ENCODE peak calls at places on chromosomes 12 and 14, in nine cellular contexts. W is Peyer's patch, B is tibial nerve, U is fibroblast of lung, H is IMR-90, K is K562, G is hepatocyte, D is heart right ventricle, A is left ventricle myocardium inferior. I is an unnamed sample.

GRCh38 chr14:81694419-81694818 is 160.8 kb upstream of the SEL1L start:
- DNase-seq in W (no peak), B (no peak), U (no peak), H (no peak), K (no peak), G (no peak), D (no peak), A (no peak), I (no peak)

GRCh38 chr14:91171291-91171690 is 57.4 kb downstream of the DGLUCY start:
- DNase-seq in W (no peak), B (no peak), U (no peak), H (no peak), K (no peak), G (no peak), D (peak; percentile 65), A (peak; percentile 76), I (no peak)

GRCh38 chr12:26100966-26101744 is 23.7 kb downstream of the BHLHE41 start:
- DNase-seq in W (no peak), B (no peak), U (no peak), H (no peak), K (no peak), G (peak; percentile 87), D (no peak), A (no peak), I (no peak)

GRCh38 chr12:71392521-71393145 is 47.0 kb upstream of the LGR5 start:
- DNase-seq in W (no peak), B (no peak), U (peak; percentile 74), H (peak; percentile 70), K (peak; percentile 74), G (peak; percentile 80), D (peak; percentile 5), A (no peak), I (no peak)

GRCh38 chr12:55724226-55724939 is 4.2 kb downstream of the RDH5 start:
- DNase-seq in W (peak; percentile 85), B (peak; percentile 63), U (peak; percentile 60), H (peak; percentile 69), K (peak; percentile 69), G (peak; percentile 79), D (no peak), A (peak; percentile 74), I (peak; percentile 58)

GRCh38 chr14:91415794-91416743 is 1.6 kb downstream of the CCDC88C start:
- DNase-seq in W (no peak), B (no peak), U (peak; percentile 14), H (no peak), K (no peak), G (no peak), D (no peak), A (no peak), I (peak; percentile 61)

GRCh38 chr12:69900720-69901131 is 75.7 kb downstream of the MYRFL start:
- DNase-seq in W (no peak), B (peak; percentile 75), U (peak; percentile 58), H (peak; percentile 54), K (peak; percentile 35), G (peak; percentile 91), D (peak; percentile 85), A (peak; percentile 41), I (peak; percentile 58)

GRCh38 chr12:115323223-115323905 is 639.4 kb upstream of the TBX3 start:
- DNase-seq in W (no peak), B (no peak), U (peak; percentile 65), H (peak; percentile 86), K (no peak), G (no peak), D (no peak), A (no peak), I (no peak)

GRCh38 chr12:76422878-76423438 is 74.7 kb upstream of the BBS10 start:
- DNase-seq in W (no peak), B (no peak), U (peak; percentile 75), H (peak; percentile 82), K (peak; percentile 16), G (peak; percentile 15), D (no peak), A (no peak), I (no peak)

GRCh38 chr12:45244561-45245348 is 28.9 kb downstream of the ANO6 start:
- DNase-seq in W (no peak), B (no peak), U (no peak), H (peak; percentile 66), K (no peak), G (no peak), D (no peak), A (no peak), I (no peak)

GRCh38 chr14:103916636-103917262 is 11.5 kb upstream of the TDRD9 start:
- DNase-seq in W (no peak), B (no peak), U (peak; percentile 50), H (no peak), K (no peak), G (no peak), D (no peak), A (no peak), I (no peak)

GRCh38 chr12:56724660-56724988 is 475 bp downstream of the NACA start:
- DNase-seq in W (no peak), B (no peak), U (no peak), H (no peak), K (no peak), G (peak; percentile 23), D (peak; percentile 20), A (no peak), I (no peak)

GRCh38 chr14:20802341-20803084 is at the start of gene RNASE1:
- DNase-seq in W (peak; percentile 59), B (no peak), U (no peak), H (no peak), K (peak; percentile 31), G (peak; percentile 81), D (peak; percentile 70), A (peak; percentile 34), I (no peak)

GRCh38 chr12:53791735-53792326 is 40.1 kb upstream of the CISTR start:
- DNase-seq in W (no peak), B (no peak), U (no peak), H (no peak), K (peak; percentile 27), G (peak; percentile 42), D (no peak), A (no peak), I (peak; percentile 44)

GRCh38 chr12:45388545-45388944 is 172.7 kb downstream of the ANO6 start:
- DNase-seq in W (no peak), B (no peak), U (peak; percentile 50), H (peak; percentile 58), K (peak; percentile 32), G (peak; percentile 40), D (peak; percentile 49), A (no peak), I (no peak)

GRCh38 chr14:104794099-104794498 is 1.4 kb downstream of the AKT1 start:
- DNase-seq in W (no peak), B (no peak), U (peak; percentile 57), H (peak; percentile 66), K (peak; percentile 61), G (peak; percentile 67), D (no peak), A (no peak), I (no peak)

GRCh38 chr14:104986487-104987164 is 1.0 kb downstream of the CLBA1 start:
- DNase-seq in W (no peak), B (no peak), U (no peak), H (no peak), K (no peak), G (no peak), D (no peak), A (no peak), I (no peak)

GRCh38 chr14:99590746-99591555 is 13.1 kb downstream of the CCDC85C start:
- DNase-seq in W (no peak), B (no peak), U (peak; percentile 68), H (peak; percentile 74), K (no peak), G (no peak), D (no peak), A (no peak), I (no peak)

DNA sequence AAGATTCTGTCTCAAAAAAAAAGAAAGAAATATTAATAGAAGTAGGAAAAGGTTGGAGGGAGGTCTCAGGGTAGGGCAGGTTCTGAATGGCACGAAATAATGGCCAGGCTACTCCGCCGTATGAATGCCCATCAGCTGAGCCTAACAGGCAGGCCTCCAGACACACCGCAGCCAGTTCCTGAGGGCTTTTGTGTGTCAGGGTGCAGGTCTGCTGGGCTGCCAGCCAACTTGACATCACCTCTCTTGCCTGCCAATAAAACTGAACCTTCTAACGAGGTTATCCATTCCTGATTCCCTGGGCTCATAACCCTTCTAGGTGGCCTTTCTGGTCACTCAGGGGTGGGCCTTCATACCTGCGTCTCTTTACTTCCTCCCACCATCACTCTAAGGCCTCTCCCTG is 3.0 kb downstream of the IFI27 start:
- DNase-seq in W (no peak), B (no peak), U (peak; percentile 66), H (peak; percentile 22), K (no peak), G (no peak), D (peak; percentile 60), A (peak; percentile 63), I (no peak)
- H3K27ac ChIP-seq in W (peak overlapping the region; percentile 47), B (peak overlapping the region; percentile 85), U (no peak overlapping the region), H (no peak overlapping the region), K (no peak overlapping the region), G (no peak overlapping the region), D (no peak overlapping the region), A (peak overlapping the region; percentile 89), I (no peak overlapping the region)

GRCh38 chr12:14810953-14811483 is 3.0 kb downstream of the SMCO3 start:
- DNase-seq in W (no peak), B (no peak), U (peak; percentile 27), H (peak; percentile 33), K (peak; percentile 10), G (peak; percentile 55), D (no peak), A (no peak), I (no peak)
- TF ChIP-seq CTCF in W (peak; percentile 20), B (peak; percentile 20), U (peak; percentile 30), H (peak; percentile 58), K (peak; percentile 56), G (peak; percentile 54), D (peak; percentile 40), A (peak; percentile 56), I (no peak)

GRCh38 chr14:28767851-28768548 is 1.4 kb downstream of the FOXG1 start:
- DNase-seq in W (no peak), B (no peak), U (no peak), H (no peak), K (peak; percentile 46), G (peak; percentile 49), D (no peak), A (no peak), I (no peak)
- H3K27me3 ChIP-seq in W (no peaks in the 10 kb centered on the region), B (peaks cover 9% of the 10 kb centered on the region), U (peaks cover 52% of the 10 kb centered on the region), H (peaks cover 58% of the 10 kb centered on the region), K (no peaks in the 10 kb centered on the region), G (peaks cover 92% of the 10 kb centered on the region), D (peaks cover 91% of the 10 kb centered on the region), A (peaks cover 96% of the 10 kb centered on the region), I (peaks cover 60% of the 10 kb centered on the region)

DNA sequence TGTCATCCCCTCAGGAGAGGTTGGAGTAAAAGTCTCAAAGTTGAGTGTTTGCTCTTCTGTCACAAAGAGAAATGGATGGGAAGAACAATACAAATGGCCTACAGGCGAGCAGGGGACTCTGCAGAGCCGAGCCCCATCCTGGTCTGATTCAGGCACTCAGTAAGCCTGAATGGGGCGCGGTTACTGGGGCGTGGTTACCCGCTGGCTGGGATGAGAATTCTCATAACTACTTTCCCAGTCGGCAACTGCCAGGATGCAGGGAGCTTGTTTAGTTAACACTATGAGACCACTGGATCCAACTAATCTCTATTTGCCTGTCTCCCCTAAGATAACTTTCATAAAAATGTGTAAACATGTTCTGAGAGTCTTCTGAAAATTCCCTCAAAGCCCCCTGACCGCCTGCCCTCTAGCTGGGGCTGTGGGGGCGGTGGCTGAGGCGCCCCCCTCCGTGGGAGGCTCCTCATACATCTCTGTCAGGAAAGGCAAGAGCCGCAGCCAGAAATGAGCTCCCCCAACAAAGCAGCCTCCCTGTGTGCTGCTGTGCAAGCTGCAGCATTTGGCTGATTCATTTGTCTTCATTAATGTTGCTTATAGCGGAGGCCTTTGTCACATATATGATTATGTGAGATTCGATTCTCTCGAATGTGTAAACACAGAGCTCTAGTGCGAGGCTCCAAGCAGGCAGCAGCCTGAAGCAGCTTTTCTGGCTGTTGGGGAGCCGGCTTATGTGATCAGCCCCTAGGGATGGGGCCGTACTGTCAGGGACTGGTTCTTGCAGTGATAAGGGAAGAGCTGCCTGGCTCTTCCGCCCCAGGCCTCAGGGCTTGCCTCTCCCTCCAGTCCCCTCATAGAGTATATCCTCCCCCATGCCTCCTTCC is 126.1 kb upstream of the ARHGAP5 start:
- DNase-seq in W (peak; percentile 79), B (peak; percentile 22), U (peak; percentile 81), H (peak; percentile 48), K (peak; percentile 35), G (peak; percentile 82), D (peak; percentile 67), A (peak; percentile 61), I (no peak)
- H3K27ac ChIP-seq in W (no peak overlapping the region), B (peak overlapping the region; percentile 38), U (no peak overlapping the region), H (no peak overlapping the region), K (no peak overlapping the region), G (peak overlapping the region; percentile 60), D (no peak overlapping the region), A (peak overlapping the region; percentile 69), I (no peak overlapping the region)